ENCODE peak calls at places on chromosomes 3 and 15, in ten cellular contexts. B is mesendoderm, C is brain microvascular endothelial cell, T is astrocyte, P is heart left ventricle, A is endodermal cell, H is H9, W is GM12878, J is MM.1S, X is cardiac muscle cell. I is an unnamed sample.

GRCh38 chr3:177935008-177935407 is 601.2 kb upstream of the KCNMB2 start:
- DNase-seq in H (no peak), B (peak; percentile 62), X (no peak), C (no peak), W (no peak), J (no peak), P (no peak), T (no peak), A (no peak), I (no peak)

GRCh38 chr3:141346839-141347238 is 21.5 kb upstream of the ZBTB38 start:
- DNase-seq in B (no peak), W (no peak), C (no peak), P (no peak), T (no peak), A (no peak), J (no peak), H (no peak), X (no peak), I (no peak)

GRCh38 chr3:189042832-189043231 is 128.9 kb upstream of the TPRG1 start:
- DNase-seq in A (no peak), C (no peak), B (no peak), P (no peak), J (no peak), W (no peak), X (no peak), T (no peak), H (no peak), I (no peak)

GRCh38 chr3:88058593-88059379 is at the start of the genes CGGBP1 and ZNF654:
- DNase-seq in W (peak; percentile 95), A (peak; percentile 99), H (peak; percentile 98), C (peak; percentile 99), X (peak; percentile 99), T (peak; percentile 97), J (peak; percentile 99), P (peak; percentile 98), B (peak; percentile 100), I (peak; percentile 96)

GRCh38 chr3:18301781-18302180 is 123.4 kb downstream of the SATB1 start:
- DNase-seq in X (no peak), A (no peak), P (no peak), B (no peak), J (no peak), W (no peak), C (no peak), H (no peak), T (no peak), I (no peak)

GRCh38 chr15:67373266-67373665 is 118.7 kb downstream of the IQCH start:
- DNase-seq in J (no peak), H (no peak), W (no peak), X (no peak), P (no peak), T (no peak), B (no peak), A (no peak), C (no peak), I (no peak)

GRCh38 chr3:156010829-156011228 is 109.5 kb upstream of the KCNAB1 start:
- DNase-seq in A (peak; percentile 74), C (no peak), P (no peak), B (peak; percentile 45), W (no peak), X (peak; percentile 3), T (no peak), J (peak; percentile 68), H (no peak), I (peak; percentile 65)

GRCh38 chr3:139338405-139338804 is 5.4 kb upstream of the MRPS22 start:
- DNase-seq in A (no peak), W (no peak), T (no peak), J (no peak), H (no peak), X (no peak), B (no peak), P (no peak), C (no peak), I (no peak)

GRCh38 chr15:68792901-68793766 is 27.6 kb downstream of the ANP32A start:
- DNase-seq in X (no peak), T (no peak), C (no peak), H (no peak), B (peak; percentile 48), A (peak; percentile 67), W (no peak), P (no peak), J (no peak), I (no peak)

GRCh38 chr3:123424999-123425386 is 23.9 kb downstream of the ADCY5 start:
- DNase-seq in P (no peak), X (no peak), T (no peak), J (no peak), H (no peak), B (no peak), W (no peak), C (no peak), A (no peak), I (no peak)

GRCh38 chr15:38885477-38885952 is 320.9 kb upstream of the RASGRP1 start:
- DNase-seq in A (no peak), J (no peak), W (no peak), P (no peak), B (no peak), H (no peak), T (no peak), X (peak; percentile 73), C (no peak), I (no peak)

GRCh38 chr3:195001961-195002861 is 268.7 kb downstream of the XXYLT1 start:
- DNase-seq in J (peak; percentile 82), A (peak; percentile 87), W (peak; percentile 4), C (peak; percentile 11), H (peak; percentile 84), P (peak; percentile 68), B (peak; percentile 83), T (no peak), X (peak; percentile 52), I (no peak)

GRCh38 chr3:99562138-99562537 is 76.3 kb upstream of the COL8A1 start:
- DNase-seq in J (no peak), A (peak; percentile 84), W (no peak), C (peak; percentile 53), X (peak; percentile 61), B (peak; percentile 57), H (peak; percentile 38), P (no peak), T (no peak), I (no peak)

GRCh38 chr3:107431298-107432012 is 54.2 kb downstream of the CCDC54 start:
- DNase-seq in B (peak; percentile 96), C (peak; percentile 40), H (peak; percentile 84), W (no peak), X (peak; percentile 67), P (peak; percentile 85), A (peak; percentile 94), T (peak; percentile 59), J (peak; percentile 51), I (peak; percentile 73)

GRCh38 chr3:55330355-55330754 is 156.8 kb downstream of the WNT5A start:
- DNase-seq in T (peak; percentile 99), H (no peak), J (no peak), P (no peak), B (peak; percentile 82), A (no peak), C (peak; percentile 94), X (peak; percentile 84), W (no peak), I (no peak)

GRCh38 chr15:56675930-56676329 is 57.4 kb downstream of the ZNF280D start:
- DNase-seq in P (no peak), W (no peak), A (no peak), B (no peak), X (no peak), J (no peak), C (no peak), H (no peak), T (no peak), I (no peak)

GRCh38 chr15:91572110-91572509 is 281.4 kb upstream of the SLCO3A1 start:
- DNase-seq in H (no peak), A (no peak), T (peak; percentile 72), W (no peak), J (no peak), C (peak; percentile 12), P (no peak), B (no peak), X (peak; percentile 90), I (no peak)

GRCh38 chr15:63331456-63331855 is 50.2 kb downstream of the CA12 start:
- DNase-seq in W (no peak), H (no peak), X (peak; percentile 11), P (no peak), T (peak; percentile 33), J (no peak), C (peak; percentile 55), B (no peak), A (no peak), I (no peak)
- H3K27ac ChIP-seq in W (no peak overlapping the region), H (no peak overlapping the region), X (no peak overlapping the region), P (no peak overlapping the region), T (no peak overlapping the region), J (no peak overlapping the region), C (no peak overlapping the region), B (no peak overlapping the region), A (no peak overlapping the region), I (no peak overlapping the region)

DNA sequence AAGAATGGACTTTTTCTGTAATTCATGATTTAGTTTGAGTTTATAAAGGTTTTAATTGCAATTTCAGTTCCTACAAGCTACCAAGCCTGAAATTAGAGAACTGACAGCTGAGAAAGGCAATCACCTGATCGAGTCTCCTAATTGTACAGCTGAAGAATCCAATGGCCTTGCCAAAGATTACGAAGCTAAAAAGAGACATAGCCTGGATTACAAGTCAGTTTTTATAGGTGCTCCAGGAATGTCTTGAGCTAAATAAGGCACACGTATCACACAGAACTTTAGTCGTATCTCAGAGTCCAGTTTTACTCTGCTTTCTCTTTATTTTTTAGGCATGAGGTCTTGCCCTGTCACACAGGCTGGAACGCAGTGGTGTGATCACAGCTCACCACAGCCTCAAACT is 6.6 kb downstream of the DPH3 start:
- DNase-seq in W (no peak), J (no peak), T (no peak), A (no peak), X (no peak), H (no peak), P (no peak), C (no peak), B (no peak), I (no peak)
- H3K27ac ChIP-seq in W (no peak overlapping the region), J (no peak overlapping the region), T (no peak overlapping the region), A (no peak overlapping the region), X (no peak overlapping the region), H (no peak overlapping the region), P (no peak overlapping the region), C (no peak overlapping the region), B (no peak overlapping the region), I (no peak overlapping the region)

GRCh38 chr3:145678401-145678800 is 482.6 kb downstream of the PLOD2 start:
- DNase-seq in B (peak; percentile 6), A (no peak), H (no peak), P (no peak), C (peak; percentile 55), J (no peak), W (no peak), X (peak; percentile 5), T (no peak), I (no peak)

DNA sequence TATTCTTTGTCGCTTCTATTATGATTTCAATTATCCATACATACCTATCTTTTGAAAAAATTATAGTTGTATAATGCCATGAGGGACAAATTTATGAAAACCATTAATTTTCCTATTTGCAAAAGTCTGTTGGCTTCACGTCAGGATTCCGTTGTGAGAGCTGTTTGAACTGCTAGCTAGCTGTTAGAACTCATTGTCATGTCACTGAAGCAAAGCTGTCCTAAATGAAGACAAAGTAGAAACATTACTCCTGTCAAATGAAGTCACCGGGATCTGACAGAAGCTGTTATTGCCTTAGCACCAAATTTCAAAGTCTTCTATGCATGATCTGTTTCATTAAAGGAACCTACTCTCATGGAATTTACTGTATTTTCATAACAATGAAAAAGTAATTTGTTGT is 479.9 kb downstream of the PLOD2 start:
- DNase-seq in J (no peak), X (no peak), H (no peak), B (no peak), W (no peak), P (no peak), A (no peak), T (no peak), C (no peak), I (no peak)
- H3K27ac ChIP-seq in J (no peak overlapping the region), X (no peak overlapping the region), H (no peak overlapping the region), B (no peak overlapping the region), W (no peak overlapping the region), P (no peak overlapping the region), A (no peak overlapping the region), T (no peak overlapping the region), C (no peak overlapping the region), I (no peak overlapping the region)

GRCh38 chr3:159762981-159763465 is 225.6 kb upstream of the IL12A start:
- DNase-seq in A (peak; percentile 87), W (no peak), X (peak; percentile 85), J (peak; percentile 19), H (peak; percentile 68), B (peak; percentile 92), C (peak; percentile 85), P (peak; percentile 84), T (peak; percentile 94), I (peak; percentile 42)
- H3K27ac ChIP-seq in A (no peak overlapping the region), W (no peak overlapping the region), X (peak overlapping the region; percentile 55), J (no peak overlapping the region), H (peak overlapping the region; percentile 21), B (peak overlapping the region; percentile 81), C (peak overlapping the region; percentile 95), P (peak overlapping the region; percentile 100), T (peak overlapping the region; percentile 96), I (peak overlapping the region; percentile 95)